ENCODE peak calls at places on chromosomes 11 and 22, in nine cellular contexts. U is adipocyte; F is AG04450; Q is effector memory CD4-positive, alpha-beta T cell; T is WERI-Rb-1; R is fibroblast of mammary gland; I is cardiac fibroblast; K is bronchial epithelial cell; M is AG09309. A is an unnamed sample.

GRCh38 chr11:123137496-123138270 is 57.4 kb downstream of the CLMP start:
- DNase-seq in Q (no peak), K (no peak), F (no peak), T (no peak), U (peak; percentile 95), R (peak; percentile 87), I (peak; percentile 89), M (peak; percentile 69), A (peak; percentile 55)

GRCh38 chr22:25402160-25402500 is 162.3 kb upstream of the GRK3 start:
- DNase-seq in I (no peak), R (no peak), K (no peak), F (no peak), T (no peak), M (no peak), U (no peak), Q (no peak), A (no peak)

GRCh38 chr11:16881074-16881709 is 133.0 kb downstream of the PLEKHA7 start:
- DNase-seq in R (peak; percentile 69), Q (no peak), F (no peak), K (peak; percentile 83), T (peak; percentile 16), I (peak; percentile 64), M (no peak), U (peak; percentile 26), A (no peak)

GRCh38 chr11:27397619-27398412 is 34.8 kb upstream of the CCDC34 start:
- DNase-seq in M (no peak), U (no peak), K (no peak), Q (no peak), T (peak; percentile 43), R (no peak), I (no peak), F (no peak), A (no peak)

GRCh38 chr22:35726933-35727332 is 9.3 kb downstream of the APOL5 start:
- DNase-seq in I (no peak), T (no peak), Q (no peak), R (no peak), F (no peak), M (no peak), K (no peak), U (no peak), A (no peak)

GRCh38 chr11:6505577-6506240 is 8.6 kb downstream of the DNHD1 start:
- DNase-seq in M (no peak), T (peak; percentile 24), K (peak; percentile 93), F (peak; percentile 16), Q (no peak), R (peak; percentile 92), U (peak; percentile 63), I (peak; percentile 81), A (no peak)

GRCh38 chr11:75668508-75669297 is at the start of gene MAP6:
- DNase-seq in T (peak; percentile 72), R (no peak), I (peak; percentile 31), U (peak; percentile 68), K (peak; percentile 11), Q (no peak), F (no peak), M (no peak), A (no peak)

GRCh38 chr11:130223291-130223971 is 63.8 kb downstream of the ST14 start:
- DNase-seq in U (no peak), F (no peak), T (no peak), M (no peak), K (peak; percentile 7), R (no peak), Q (no peak), I (no peak), A (no peak)

GRCh38 chr22:37499006-37499707 is 13.0 kb upstream of the MFNG start:
- DNase-seq in R (no peak), U (no peak), T (peak; percentile 53), M (no peak), I (no peak), Q (no peak), F (no peak), K (no peak), A (no peak)

GRCh38 chr22:37449281-37449680 is 22.0 kb upstream of the ELFN2 start:
- DNase-seq in K (no peak), Q (no peak), M (no peak), I (no peak), F (no peak), U (no peak), T (no peak), R (no peak), A (no peak)

GRCh38 chr11:44281151-44281550 is 28.8 kb downstream of the ALX4 start:
- DNase-seq in R (no peak), F (no peak), I (no peak), K (no peak), T (no peak), Q (no peak), M (no peak), U (no peak), A (no peak)

GRCh38 chr22:32052259-32052658 is 9.2 kb downstream of the SLC5A1 start:
- DNase-seq in U (no peak), M (no peak), I (no peak), F (no peak), R (no peak), K (no peak), T (no peak), Q (no peak), A (no peak)

GRCh38 chr11:60528934-60529333 is 13.7 kb downstream of the MS4A13 start:
- DNase-seq in Q (no peak), K (no peak), M (no peak), R (no peak), T (no peak), U (no peak), F (no peak), I (no peak), A (no peak)
- H3K4me3 ChIP-seq in Q (no peak overlapping the region), K (no peak overlapping the region), M (no peak overlapping the region), R (no peak overlapping the region), T (no peak overlapping the region), U (no peak overlapping the region), F (no peak overlapping the region), I (no peak overlapping the region), A (no peak overlapping the region)

GRCh38 chr11:11884774-11885481 is 43.2 kb downstream of the USP47 start:
- DNase-seq in T (no peak), R (no peak), M (no peak), F (no peak), U (no peak), Q (no peak), K (no peak), I (no peak), A (no peak)
- H3K4me3 ChIP-seq in T (no peak overlapping the region), R (no peak overlapping the region), M (no peak overlapping the region), F (no peak overlapping the region), U (no peak overlapping the region), Q (no peak overlapping the region), K (no peak overlapping the region), I (no peak overlapping the region), A (no peak overlapping the region)

DNA sequence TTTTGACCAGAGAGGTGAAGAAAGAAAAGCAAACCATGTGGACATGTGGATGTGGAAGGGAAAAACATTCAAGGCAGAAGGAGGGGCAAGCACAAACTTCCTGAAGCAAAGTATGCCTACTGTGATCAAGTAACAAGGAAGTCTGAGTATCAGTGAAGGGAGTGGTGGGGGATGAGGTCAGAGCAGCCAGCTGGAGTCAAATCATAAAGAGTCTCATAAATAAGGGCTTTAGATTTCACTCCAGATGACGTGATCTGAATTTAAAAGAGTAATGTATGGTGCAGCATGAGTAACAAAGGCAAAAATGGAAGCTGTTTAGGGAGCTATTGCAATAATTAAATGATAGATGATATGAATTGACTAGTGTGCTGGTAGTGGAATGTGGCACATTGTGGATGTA is 665.4 kb upstream of the CCDC90B start:
- DNase-seq in R (peak; percentile 6), K (peak; percentile 5), I (no peak), U (no peak), M (no peak), T (no peak), Q (no peak), F (no peak), A (no peak)
- H3K4me3 ChIP-seq in R (no peak overlapping the region), K (no peak overlapping the region), I (no peak overlapping the region), U (no peak overlapping the region), M (no peak overlapping the region), T (no peak overlapping the region), Q (no peak overlapping the region), F (no peak overlapping the region), A (no peak overlapping the region)

GRCh38 chr11:2268911-2269600 is 1.3 kb downstream of the ASCL2 start:
- DNase-seq in M (no peak), U (peak; percentile 47), F (no peak), I (peak; percentile 25), K (peak; percentile 78), Q (no peak), R (peak; percentile 7), T (peak; percentile 22), A (peak; percentile 63)

GRCh38 chr11:2271327-2272240 is 1.2 kb upstream of the ASCL2 start:
- DNase-seq in M (no peak), U (no peak), Q (no peak), F (no peak), R (no peak), T (no peak), I (no peak), K (no peak), A (peak; percentile 10)

GRCh38 chr11:2269601-2270321 is 627 bp downstream of the ASCL2 start:
- DNase-seq in T (peak; percentile 54), R (peak; percentile 59), Q (no peak), K (peak; percentile 47), M (no peak), I (peak; percentile 39), F (peak; percentile 6), U (peak; percentile 35), A (peak; percentile 35)

GRCh38 chr11:2271077-2271326 is 614 bp upstream of the ASCL2 start:
- DNase-seq in T (no peak), U (no peak), M (no peak), K (no peak), R (no peak), F (no peak), Q (no peak), I (no peak), A (peak; percentile 47)

DNA sequence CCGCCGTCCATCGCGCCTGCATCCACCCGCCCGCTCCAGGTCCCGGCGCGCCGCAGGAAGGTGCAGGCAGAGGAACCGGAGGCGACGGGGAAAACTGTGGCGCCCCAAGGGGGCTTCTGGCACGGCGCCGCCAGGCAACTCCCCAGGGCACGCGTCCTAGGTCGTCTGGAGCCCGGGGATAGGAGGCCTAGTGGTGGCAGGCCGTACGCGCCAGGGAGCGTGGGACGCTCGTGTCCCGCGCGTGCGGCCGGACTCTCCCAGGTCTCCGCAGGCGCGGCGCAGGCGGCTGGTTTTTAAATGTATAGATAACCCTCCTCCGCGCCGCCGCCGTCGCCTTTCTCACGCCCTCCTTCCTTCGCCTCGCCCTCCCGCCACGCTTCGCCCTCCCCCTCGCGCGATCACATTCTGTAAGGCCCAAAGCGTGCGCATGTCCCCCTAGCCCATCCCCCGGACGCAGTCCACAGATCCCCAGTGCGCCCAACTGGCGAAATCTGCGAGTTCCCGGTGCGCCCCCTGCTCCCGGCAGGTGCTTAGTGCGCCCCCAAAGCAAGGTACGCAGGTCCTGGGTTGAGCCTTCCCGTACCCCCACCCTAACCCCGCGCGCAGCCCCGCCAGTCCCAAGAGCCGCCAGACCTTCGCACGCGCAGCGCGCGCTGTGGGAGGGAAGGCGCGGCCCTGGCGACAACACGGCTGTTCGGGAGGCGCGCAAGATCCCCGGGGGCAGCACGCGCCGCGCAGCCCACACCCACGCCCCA is at the start of gene ASCL2:
- DNase-seq in I (peak; percentile 11), R (no peak), F (no peak), U (no peak), M (no peak), T (no peak), K (no peak), Q (no peak), A (peak; percentile 44)
- H3K4me3 ChIP-seq in I (no peak within 1 kb of the TSS), R (no peak within 1 kb of the TSS), F (peak within 1 kb of the TSS; percentile 37), U (peak within 1 kb of the TSS; percentile 56), M (no peak within 1 kb of the TSS), T (peak within 1 kb of the TSS; percentile 30), K (peak within 1 kb of the TSS; percentile 41), Q (peak within 1 kb of the TSS; percentile 50), A (peak within 1 kb of the TSS; percentile 45)